ENCODE peak calls at places on chromosomes 4 and X, in four cellular contexts. W, D, M and U are unnamed samples.

GRCh38 chr4:76215120-76215519 is 1.5 kb upstream of the SCARB2 start:
- DNase-seq in W (no peak), D (peak; percentile 65), M (no peak), U (no peak)

GRCh38 chrX:148629435-148629834 is 129.0 kb downstream of the AFF2 start:
- DNase-seq in W (no peak), D (no peak), M (peak; percentile 14), U (no peak)

GRCh38 chrX:46180258-46180687 is 364.9 kb downstream of the ZNF674 start:
- DNase-seq in W (no peak), D (no peak), M (peak; percentile 32), U (no peak)

GRCh38 chr4:139242511-139243051 is 37.4 kb downstream of the MGARP start:
- DNase-seq in W (no peak), D (no peak), M (no peak), U (no peak)

GRCh38 chr4:185559913-185560281 is 24.6 kb upstream of the PDLIM3 start:
- DNase-seq in W (no peak), D (peak; percentile 47), M (no peak), U (no peak)

GRCh38 chrX:124938715-124939114 is 381.0 kb upstream of the TEX13C start:
- DNase-seq in W (no peak), D (no peak), M (no peak), U (no peak)

GRCh38 chr4:119585771-119586170 is 42.8 kb downstream of the PDE5A start:
- DNase-seq in W (no peak), D (no peak), M (no peak), U (no peak)

GRCh38 chr4:19735012-19735411 is 516.7 kb upstream of the SLIT2 start:
- DNase-seq in W (no peak), D (no peak), M (no peak), U (no peak)

GRCh38 chr4:48100248-48100647 is 33.8 kb downstream of the TXK start:
- DNase-seq in W (no peak), D (no peak), M (no peak), U (no peak)

GRCh38 chr4:155666701-155667537 is at the start of gene GUCY1A1:
- DNase-seq in W (peak; percentile 16), D (peak; percentile 26), M (peak; percentile 31), U (no peak)

GRCh38 chr4:118280501-118281218 is 72.1 kb downstream of the PRSS12 start:
- DNase-seq in W (peak; percentile 47), D (peak; percentile 55), M (peak; percentile 55), U (peak; percentile 37)

GRCh38 chr4:185395255-185395955 is at the start of gene LRP2BP:
- DNase-seq in W (no peak), D (no peak), M (no peak), U (no peak)

GRCh38 chr4:143215873-143216272 is 31.2 kb downstream of the USP38 start:
- DNase-seq in W (no peak), D (no peak), M (no peak), U (no peak)

GRCh38 chr4:766152-766515 is 59.8 kb downstream of the CPLX1 start:
- DNase-seq in W (peak; percentile 81), D (no peak), M (no peak), U (no peak)

GRCh38 chr4:768995-769394 is 56.9 kb downstream of the CPLX1 start:
- DNase-seq in W (no peak), D (no peak), M (no peak), U (no peak)

GRCh38 chr4:768076-768475 is 57.9 kb downstream of the CPLX1 start:
- DNase-seq in W (no peak), D (no peak), M (no peak), U (no peak)

GRCh38 chr4:764405-765169 is 59.0 kb downstream of the PCGF3 start:
- DNase-seq in W (no peak), D (no peak), M (no peak), U (no peak)

GRCh38 chr4:766559-767283 is 59.2 kb downstream of the CPLX1 start:
- DNase-seq in W (no peak), D (no peak), M (no peak), U (no peak)
- H3K27ac ChIP-seq in W (no peak overlapping the region), D (no peak overlapping the region), M (no peak overlapping the region), U (no peak overlapping the region)

DNA sequence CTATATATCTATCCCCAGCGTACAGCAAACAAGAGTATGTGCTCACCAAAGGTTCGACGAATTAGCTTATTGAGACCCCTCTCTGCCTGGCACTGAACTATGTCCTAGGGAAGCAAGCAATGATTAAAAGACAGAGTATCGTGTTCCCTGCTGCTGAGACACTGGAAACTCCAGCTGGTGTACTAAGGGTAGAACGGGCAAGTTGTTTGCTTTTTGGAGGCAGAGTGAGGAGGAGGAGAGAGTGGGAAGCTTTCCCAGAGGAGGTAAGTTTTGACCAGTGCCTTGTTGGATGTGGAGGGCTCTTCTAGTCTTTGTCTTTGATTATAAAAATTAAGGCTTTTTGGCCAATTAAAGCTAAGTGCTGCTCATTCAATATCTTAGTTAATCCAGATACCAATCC is 61.7 kb downstream of the PJA1 start:
- DNase-seq in W (no peak), D (no peak), M (no peak), U (no peak)
- H3K27ac ChIP-seq in W (no peak overlapping the region), D (no peak overlapping the region), M (no peak overlapping the region), U (no peak overlapping the region)

DNA sequence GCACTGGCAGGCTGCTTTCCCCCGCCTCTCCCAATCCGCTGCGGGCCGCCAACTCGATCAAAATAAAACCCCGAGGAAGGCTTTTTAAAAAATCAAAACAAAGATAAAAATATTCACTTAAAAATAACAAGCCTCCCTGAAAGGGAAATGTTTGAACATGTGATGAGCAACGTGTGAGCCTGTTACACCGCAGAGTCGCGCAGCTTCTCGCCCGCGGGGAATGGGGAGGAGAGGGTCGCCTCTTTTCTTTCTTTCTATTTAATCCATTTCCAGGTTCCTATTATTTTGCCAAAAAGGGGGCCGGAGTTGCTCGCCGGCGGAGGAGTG is 326.0 kb upstream of the F9 start:
- DNase-seq in W (no peak), D (no peak), M (no peak), U (no peak)
- H3K27ac ChIP-seq in W (no peak overlapping the region), D (peak overlapping the region; percentile 79), M (no peak overlapping the region), U (peak overlapping the region; percentile 59)

GRCh38 chr4:122044496-122044895 is 92.6 kb upstream of the TRPC3 start:
- DNase-seq in W (no peak), D (no peak), M (no peak), U (no peak)
- H3K27ac ChIP-seq in W (no peak overlapping the region), D (no peak overlapping the region), M (no peak overlapping the region), U (no peak overlapping the region)

GRCh38 chr4:107467461-107467860 is 252.6 kb downstream of the PAPSS1 start:
- DNase-seq in W (no peak), D (no peak), M (no peak), U (no peak)

GRCh38 chr4:107468812-107469211 is 251.2 kb downstream of the PAPSS1 start:
- DNase-seq in W (no peak), D (no peak), M (no peak), U (no peak)

GRCh38 chr4:107470173-107470572 is 249.9 kb downstream of the PAPSS1 start:
- DNase-seq in W (no peak), D (no peak), M (no peak), U (no peak)

GRCh38 chr4:107473126-107473525 is 246.9 kb downstream of the PAPSS1 start:
- DNase-seq in W (no peak), D (no peak), M (no peak), U (no peak)

DNA sequence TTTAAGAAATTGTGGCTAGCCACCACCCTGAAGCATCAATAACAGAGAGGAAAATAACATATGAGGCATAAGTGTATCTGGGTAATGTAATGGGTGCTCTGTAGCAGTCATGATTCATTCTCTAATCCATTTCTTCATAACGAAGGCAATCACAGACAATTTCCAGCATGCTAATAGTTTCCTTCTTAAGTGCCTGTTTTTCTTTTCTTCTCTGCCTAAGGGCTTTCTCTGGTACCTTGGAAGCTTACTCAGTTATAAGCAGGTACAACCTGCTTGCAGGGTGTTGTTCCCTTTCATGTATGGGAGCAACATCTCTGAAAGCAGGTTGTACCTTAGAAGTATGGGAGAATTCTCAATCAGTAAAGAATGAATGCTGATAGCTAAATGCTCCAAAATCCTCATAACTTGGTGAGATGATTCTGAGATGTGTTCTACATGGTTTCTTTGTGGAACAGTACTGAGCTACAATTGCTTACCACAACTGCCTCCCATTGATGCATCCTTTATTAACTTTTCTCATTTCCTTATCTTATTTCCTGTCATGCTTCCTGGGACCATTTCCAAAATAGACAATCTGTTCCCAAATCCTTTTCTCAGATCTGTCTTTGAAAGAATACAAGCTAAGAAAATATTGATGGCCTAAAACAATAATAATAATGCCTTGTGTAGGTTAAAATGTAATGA is 247.6 kb downstream of the PAPSS1 start:
- DNase-seq in W (no peak), D (no peak), M (no peak), U (no peak)
- H3K27ac ChIP-seq in W (no peak overlapping the region), D (no peak overlapping the region), M (no peak overlapping the region), U (no peak overlapping the region)

DNA sequence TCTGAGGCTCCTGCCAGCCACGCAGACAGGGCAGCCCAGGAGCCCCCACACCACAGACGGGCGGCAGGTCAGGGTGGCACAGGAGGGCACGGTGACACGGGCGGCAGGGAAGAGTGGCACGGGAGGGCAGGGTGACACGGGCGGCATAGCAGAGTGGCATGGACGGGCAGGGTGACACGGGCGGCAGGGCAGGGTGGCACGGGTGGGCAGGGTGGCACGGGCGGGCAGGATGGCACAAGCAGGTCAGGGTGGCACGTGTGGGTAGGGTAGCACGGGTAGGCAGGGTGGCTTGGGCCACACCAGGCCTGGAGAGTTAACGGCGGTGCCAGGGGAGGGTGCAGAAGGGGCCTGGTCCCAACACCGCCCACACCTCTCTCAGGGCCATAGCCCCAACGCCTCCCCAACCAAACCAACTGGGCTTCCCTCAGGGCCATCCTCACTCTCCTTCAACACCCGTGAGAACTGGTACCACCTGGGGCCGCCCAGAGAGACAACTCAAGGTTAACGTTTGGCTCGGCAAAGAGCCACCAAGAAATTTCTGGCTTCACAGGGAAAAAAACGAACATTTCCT is 3.4 kb downstream of the CTBP1 start:
- DNase-seq in W (peak; percentile 42), D (no peak), M (no peak), U (peak; percentile 10)
- H3K27ac ChIP-seq in W (no peak overlapping the region), D (peak overlapping the region; percentile 97), M (peak overlapping the region; percentile 76), U (peak overlapping the region; percentile 94)

GRCh38 chr4:169079942-169080827 is 70.1 kb upstream of the CBR4 start:
- DNase-seq in W (peak; percentile 46), D (peak; percentile 55), M (no peak), U (peak; percentile 69)
- H3K27ac ChIP-seq in W (peak overlapping the region; percentile 6), D (peak overlapping the region; percentile 65), M (no peak overlapping the region), U (peak overlapping the region; percentile 87)